ENCODE peak calls at places on chromosomes 13 and 19, in four cellular contexts. H, F, I and U are unnamed samples.
A peak's percentile ranks its signal among the peaks of the same experiment; 100 is the strongest.

GRCh38 chr19:1789282-1790020 is 22.6 kb downstream of the ATP8B3 start:
- DNase-seq in H (peak; percentile 7), F (no peak), I (no peak), U (peak; percentile 38)

GRCh38 chr19:38252935-38253691 is 3.1 kb downstream of the PPP1R14A start:
- DNase-seq in H (no peak), F (peak; percentile 91), I (no peak), U (peak; percentile 58)

GRCh38 chr13:79212064-79212619 is 193.9 kb downstream of the RBM26 start:
- DNase-seq in H (peak; percentile 99), F (no peak), I (no peak), U (no peak)

GRCh38 chr19:46901701-46902401 is 41.1 kb downstream of the ARHGAP35 start:
- DNase-seq in H (no peak), F (no peak), I (no peak), U (no peak)

GRCh38 chr19:1875646-1876493 is 9.4 kb downstream of the ABHD17A start:
- DNase-seq in H (peak; percentile 83), F (peak; percentile 90), I (peak; percentile 80), U (peak; percentile 95)

GRCh38 chr13:24271611-24272451 is 37.5 kb upstream of the C1QTNF9 start:
- DNase-seq in H (no peak), F (peak; percentile 70), I (peak; percentile 84), U (peak; percentile 55)

GRCh38 chr13:47426126-47426849 is 529.4 kb upstream of the HTR2A start:
- DNase-seq in H (no peak), F (no peak), I (no peak), U (no peak)

GRCh38 chr19:17473041-17473440 is 2.7 kb downstream of the SLC27A1 start:
- DNase-seq in H (no peak), F (no peak), I (no peak), U (no peak)

GRCh38 chr13:101453784-101454201 is 1.3 kb downstream of the ITGBL1 start:
- DNase-seq in H (peak; percentile 78), F (peak; percentile 15), I (no peak), U (peak; percentile 8)

GRCh38 chr13:40562975-40563349 is 103.5 kb downstream of the FOXO1 start:
- DNase-seq in H (no peak), F (no peak), I (peak; percentile 6), U (no peak)

GRCh38 chr19:7263066-7263465 is 31.1 kb downstream of the INSR start:
- DNase-seq in H (no peak), F (no peak), I (no peak), U (no peak)

GRCh38 chr19:2343289-2343982 is 15.0 kb downstream of the SPPL2B start:
- DNase-seq in H (no peak), F (no peak), I (no peak), U (no peak)

GRCh38 chr13:98664047-98664446 is 87.1 kb upstream of the STK24 start:
- DNase-seq in H (peak; percentile 44), F (peak; percentile 58), I (no peak), U (no peak)

GRCh38 chr19:4640247-4641000 is 1.1 kb downstream of the TNFAIP8L1 start:
- DNase-seq in H (peak; percentile 84), F (no peak), I (no peak), U (peak; percentile 73)

GRCh38 chr13:43937839-43938238 is 58.1 kb downstream of the LACC1 start:
- DNase-seq in H (no peak), F (no peak), I (no peak), U (no peak)